ENCODE peak calls at places on chromosomes 7 and 10, in four cellular contexts. O is HEK293T, L is A172, I is HFFc6. Y is an unnamed sample.

GRCh38 chr7:3089493-3089892 is 45.8 kb upstream of the CARD11 start:
- DNase-seq in O (peak; percentile 62), L (peak; percentile 31), I (no peak), Y (no peak)

GRCh38 chr10:32446701-32447406 is 914 bp downstream of the CCDC7 start:
- DNase-seq in O (no peak), L (peak; percentile 38), I (no peak), Y (no peak)

GRCh38 chr7:128164061-128164954 is 76.8 kb upstream of the LEP start:
- DNase-seq in O (no peak), L (peak; percentile 94), I (peak; percentile 92), Y (peak; percentile 92)

GRCh38 chr10:103784723-103785418 is 70.5 kb downstream of the SH3PXD2A start:
- DNase-seq in O (no peak), L (no peak), I (no peak), Y (no peak)

GRCh38 chr10:95430231-95430951 is 130.8 kb downstream of the SORBS1 start:
- DNase-seq in O (peak; percentile 88), L (peak; percentile 63), I (peak; percentile 6), Y (peak; percentile 30)

GRCh38 chr7:108037140-108037539 is 34.2 kb upstream of the LAMB1 start:
- DNase-seq in O (no peak), L (no peak), I (no peak), Y (no peak)

GRCh38 chr7:22653981-22654380 is 73.0 kb upstream of the IL6 start:
- DNase-seq in O (no peak), L (no peak), I (no peak), Y (no peak)

GRCh38 chr7:81608748-81609382 is 161.0 kb downstream of the HGF start:
- DNase-seq in O (no peak), L (no peak), I (no peak), Y (peak; percentile 65)

GRCh38 chr7:105474045-105474444 is 48.0 kb downstream of the PUS7 start:
- DNase-seq in O (no peak), L (no peak), I (no peak), Y (no peak)

GRCh38 chr7:91064052-91064451 is 200.2 kb upstream of the FZD1 start:
- DNase-seq in O (no peak), L (no peak), I (no peak), Y (no peak)

GRCh38 chr10:62083413-62083794 is 181.9 kb downstream of the ARID5B start:
- DNase-seq in O (peak; percentile 25), L (no peak), I (no peak), Y (peak; percentile 27)

GRCh38 chr10:132397036-132397541 is at the start of gene PWWP2B:
- DNase-seq in O (peak; percentile 76), L (no peak), I (no peak), Y (no peak)

GRCh38 chr10:113627836-113628235 is 36.0 kb downstream of the NRAP start:
- DNase-seq in O (no peak), L (no peak), I (no peak), Y (no peak)

GRCh38 chr7:29255199-29255838 is 60.7 kb downstream of the CHN2 start:
- DNase-seq in O (no peak), L (peak; percentile 73), I (no peak), Y (no peak)

GRCh38 chr10:15325243-15326002 is 45.7 kb downstream of the FAM171A1 start:
- DNase-seq in O (no peak), L (peak; percentile 97), I (peak; percentile 64), Y (peak; percentile 87)

Y was measured in NCI-H226.